ENCODE peak calls at places on chromosomes 13 and 19, in five cellular contexts. Q is activated CD4-positive, CD25-positive, alpha-beta regulatory T cell treated with anti-CD3 and anti-CD28 coated beads, Interleukin-2, amount 50 U/mL, for 16 hours; F is stimulated activated effector memory CD8-positive, alpha-beta T cell treated with anti-CD3 and anti-CD28 coated beads, Interleukin-12 subunit alpha, Interleukin-12 subunit beta, amount 100 ng/mL, for 72 hours; B is NCI-H1092; Z is BJ. O is an unnamed sample.

GRCh38 chr19:45782162-45782623 is at the start of gene DMPK:
- DNase-seq in Q (no peak), F (no peak), B (no peak), Z (no peak), O (no peak)

GRCh38 chr19:18294467-18294864 is 13.0 kb upstream of the JUND start:
- DNase-seq in Q (peak; percentile 74), F (peak; percentile 77), B (no peak), Z (no peak), O (no peak)

GRCh38 chr19:17234911-17235617 is 9.0 kb downstream of the OCEL1 start:
- DNase-seq in Q (no peak), F (peak; percentile 49), B (peak; percentile 35), Z (no peak), O (no peak)

GRCh38 chr19:30669329-30670010 is 297.3 kb downstream of the ZNF536 start:
- DNase-seq in Q (no peak), F (peak; percentile 27), B (no peak), Z (no peak), O (peak; percentile 33)

GRCh38 chr13:94050686-94051085 is 428.8 kb downstream of the DCT start:
- DNase-seq in Q (no peak), F (no peak), B (no peak), Z (no peak), O (no peak)

GRCh38 chr13:31538067-31539042 is 201.0 kb upstream of the RXFP2 start:
- DNase-seq in Q (no peak), F (no peak), B (no peak), Z (no peak), O (no peak)

GRCh38 chr13:101727118-101727517 is 274.6 kb downstream of the ITGBL1 start:
- DNase-seq in Q (no peak), F (no peak), B (no peak), Z (no peak), O (no peak)

GRCh38 chr13:47829684-47830083 is 171.4 kb downstream of the SUCLA2 start:
- DNase-seq in Q (no peak), F (no peak), B (no peak), Z (no peak), O (no peak)

GRCh38 chr19:50967924-50968708 is 1.3 kb downstream of the KLK6 start:
- DNase-seq in Q (no peak), F (no peak), B (no peak), Z (no peak), O (no peak)

GRCh38 chr19:42281175-42282035 is 12.4 kb downstream of the CIC start:
- DNase-seq in Q (no peak), F (no peak), B (peak; percentile 18), Z (no peak), O (no peak)

GRCh38 chr19:35209646-35210045 is 18.9 kb downstream of the FAM187B start:
- DNase-seq in Q (no peak), F (no peak), B (no peak), Z (no peak), O (no peak)

GRCh38 chr13:76993021-76993420 is 1.1 kb downstream of the CLN5 start:
- DNase-seq in Q (no peak), F (no peak), B (no peak), Z (no peak), O (no peak)

GRCh38 chr13:23352161-23352560 is 81.3 kb downstream of the SACS start:
- DNase-seq in Q (no peak), F (no peak), B (no peak), Z (no peak), O (no peak)

GRCh38 chr13:31686660-31687430 is 52.5 kb upstream of the RXFP2 start:
- DNase-seq in Q (no peak), F (no peak), B (no peak), Z (no peak), O (no peak)

GRCh38 chr19:33024398-33024797 is 40.3 kb downstream of the RHPN2 start:
- DNase-seq in Q (no peak), F (no peak), B (no peak), Z (no peak), O (no peak)

GRCh38 chr13:59747529-59747928 is 416.2 kb downstream of the DIAPH3 start:
- DNase-seq in Q (no peak), F (no peak), B (no peak), Z (no peak), O (no peak)

GRCh38 chr19:43784981-43785808 is 4.4 kb upstream of the KCNN4 start:
- DNase-seq in Q (no peak), F (no peak), B (peak; percentile 25), Z (no peak), O (peak; percentile 80)

GRCh38 chr19:7917292-7918061 is 2.7 kb upstream of the SNAPC2 start:
- DNase-seq in Q (no peak), F (peak; percentile 41), B (peak; percentile 30), Z (no peak), O (no peak)

GRCh38 chr19:2391118-2391725 is 31.2 kb downstream of the TMPRSS9 start:
- DNase-seq in Q (peak; percentile 14), F (no peak), B (peak; percentile 34), Z (no peak), O (peak; percentile 38)

GRCh38 chr19:28878862-28879566 is 333.9 kb downstream of the UQCRFS1 start:
- DNase-seq in Q (peak; percentile 33), F (peak; percentile 32), B (peak; percentile 64), Z (peak; percentile 9), O (peak; percentile 33)

GRCh38 chr19:55585658-55586339 is 5.2 kb upstream of the ZNF579 start:
- DNase-seq in Q (no peak), F (no peak), B (peak; percentile 63), Z (no peak), O (no peak)

GRCh38 chr19:13817615-13818371 is 22.6 kb downstream of the ZSWIM4 start:
- DNase-seq in Q (no peak), F (no peak), B (no peak), Z (no peak), O (no peak)

GRCh38 chr13:112623051-112623711 is 35.2 kb upstream of the TUBGCP3 start:
- DNase-seq in Q (no peak), F (no peak), B (no peak), Z (no peak), O (no peak)

GRCh38 chr13:51635137-51635878 is 51.0 kb downstream of the WDFY2 start:
- DNase-seq in Q (no peak), F (no peak), B (no peak), Z (no peak), O (no peak)

GRCh38 chr13:39777527-39778061 is 122.1 kb downstream of the COG6 start:
- DNase-seq in Q (no peak), F (no peak), B (no peak), Z (peak; percentile 52), O (no peak)

GRCh38 chr13:59261928-59262488 is 901.7 kb downstream of the DIAPH3 start:
- DNase-seq in Q (no peak), F (no peak), B (no peak), Z (no peak), O (no peak)

GRCh38 chr13:23656637-23657036 is 86.4 kb downstream of the TNFRSF19 start:
- DNase-seq in Q (no peak), F (no peak), B (peak; percentile 87), Z (peak; percentile 41), O (no peak)

GRCh38 chr19:46537136-46538097 is 41.8 kb upstream of the PNMA8B start:
- DNase-seq in Q (peak; percentile 28), F (peak; percentile 52), B (no peak), Z (no peak), O (no peak)

GRCh38 chr19:9323557-9323918 is 441 bp upstream of the ZNF559 start:
- DNase-seq in Q (peak; percentile 14), F (no peak), B (peak; percentile 77), Z (peak; percentile 24), O (peak; percentile 57)

GRCh38 chr19:16394681-16395375 is 70.2 kb downstream of the KLF2 start:
- DNase-seq in Q (no peak), F (no peak), B (no peak), Z (no peak), O (no peak)

GRCh38 chr13:32737111-32737571 is 150.9 kb downstream of the PDS5B start:
- DNase-seq in Q (no peak), F (no peak), B (no peak), Z (no peak), O (no peak)

GRCh38 chr19:33903489-33903850 is 106.8 kb downstream of the KCTD15 start:
- DNase-seq in Q (no peak), F (no peak), B (no peak), Z (no peak), O (no peak)

GRCh38 chr13:50428183-50428877 is 413.1 kb downstream of the KCNRG start:
- DNase-seq in Q (no peak), F (no peak), B (no peak), Z (no peak), O (no peak)

GRCh38 chr19:36215276-36216171 is 618 bp downstream of the ZNF146 start:
- DNase-seq in Q (no peak), F (no peak), B (no peak), Z (no peak), O (no peak)

GRCh38 chr19:8088752-8089663 is 36.4 kb downstream of the CCL25 start:
- DNase-seq in Q (no peak), F (no peak), B (no peak), Z (no peak), O (no peak)

GRCh38 chr19:39052243-39052746 is 19.9 kb upstream of the FBXO27 start:
- DNase-seq in Q (peak; percentile 44), F (peak; percentile 69), B (no peak), Z (no peak), O (peak; percentile 90)

O was measured in Panc1.